ENCODE peak calls at places on chromosomes 7 and 10, in seven cellular contexts. H is stomach, Q is endothelial cell of umbilical vein, K is ovary, Y is K562, C is A549, S is esophagus squamous epithelium. G is an unnamed sample.

GRCh38 chr7:122262246-122262645 is 42.3 kb downstream of the FEZF1 start:
- DNase-seq in K (no peak), Q (no peak), H (no peak), S (no peak), Y (no peak), C (no peak), G (no peak)

GRCh38 chr10:51950371-51950995 is 251.1 kb upstream of the CSTF2T start:
- DNase-seq in Y (no peak), S (no peak), Q (no peak), H (no peak), C (no peak), K (no peak), G (no peak)

GRCh38 chr10:88064608-88065383 is 201.4 kb downstream of the PTEN start:
- DNase-seq in Q (no peak), S (no peak), Y (no peak), H (peak; percentile 64), C (no peak), K (peak; percentile 28), G (peak; percentile 93)

GRCh38 chr7:16933296-16934248 is 51.8 kb upstream of the AGR3 start:
- DNase-seq in C (no peak), S (no peak), H (no peak), Q (no peak), Y (no peak), K (no peak), G (no peak)

GRCh38 chr7:107758667-107759066 is 14.7 kb downstream of the CBLL1 start:
- DNase-seq in K (no peak), C (no peak), S (no peak), Y (peak; percentile 25), Q (no peak), H (no peak), G (no peak)

GRCh38 chr10:104273899-104274575 is 5.1 kb downstream of the GSTO2 start:
- DNase-seq in K (no peak), C (no peak), Y (no peak), H (no peak), Q (no peak), S (no peak), G (no peak)

GRCh38 chr7:138458576-138459234 is 1.4 kb upstream of the TRIM24 start:
- DNase-seq in K (no peak), C (no peak), Y (no peak), Q (no peak), H (no peak), S (no peak), G (no peak)

GRCh38 chr10:84196083-84196482 is 1.7 kb downstream of the CDHR1 start:
- DNase-seq in Q (no peak), H (no peak), K (no peak), C (peak; percentile 28), S (no peak), Y (no peak), G (no peak)

GRCh38 chr7:74462707-74463100 is 9.0 kb downstream of the GTF2IRD1 start:
- DNase-seq in K (no peak), H (no peak), Y (no peak), Q (no peak), C (no peak), S (no peak), G (no peak)

GRCh38 chr10:72561745-72562166 is 64.1 kb downstream of the MICU1 start:
- DNase-seq in Q (no peak), S (no peak), Y (no peak), K (no peak), C (no peak), H (no peak), G (no peak)

GRCh38 chr7:50595538-50596102 is 30.4 kb upstream of the DDC start:
- DNase-seq in K (peak; percentile 43), Q (peak; percentile 29), C (no peak), H (no peak), Y (peak; percentile 44), S (no peak), G (no peak)

GRCh38 chr10:45555789-45556188 is 116.8 kb downstream of the ZFAND4 start:
- DNase-seq in Q (no peak), K (no peak), C (no peak), Y (no peak), S (no peak), H (no peak), G (no peak)

GRCh38 chr10:54758791-54759190 is 42.2 kb downstream of the PCDH15 start:
- DNase-seq in Q (peak; percentile 6), C (no peak), H (no peak), S (no peak), K (no peak), Y (no peak), G (no peak)

GRCh38 chr10:94936721-94937120 is 1.7 kb upstream of the CYP2C9 start:
- DNase-seq in Y (no peak), C (no peak), Q (no peak), S (no peak), K (no peak), H (no peak), G (no peak)

GRCh38 chr7:8177109-8177933 is 84.6 kb downstream of the ICA1 start:
- DNase-seq in S (no peak), H (no peak), C (no peak), Y (no peak), K (no peak), Q (peak; percentile 71), G (no peak)

GRCh38 chr10:103896225-103896624 is 21.8 kb downstream of the STN1 start:
- DNase-seq in S (no peak), Y (no peak), K (no peak), C (no peak), H (no peak), Q (peak; percentile 66), G (no peak)

GRCh38 chr7:84612976-84613375 is 418.4 kb upstream of the SEMA3A start:
- DNase-seq in H (no peak), C (no peak), S (no peak), K (no peak), Q (no peak), Y (no peak), G (no peak)

GRCh38 chr10:18230794-18231193 is 90.6 kb downstream of the CACNB2 start:
- DNase-seq in S (no peak), Q (no peak), K (no peak), H (no peak), Y (no peak), C (no peak), G (no peak)

GRCh38 chr10:88114368-88114767 is 250.9 kb downstream of the PTEN start:
- DNase-seq in Y (peak; percentile 24), K (no peak), C (peak; percentile 62), H (peak; percentile 65), Q (peak; percentile 51), S (no peak), G (peak; percentile 68)

GRCh38 chr10:11573497-11573896 is 38.0 kb downstream of the USP6NL start:
- DNase-seq in Y (no peak), S (no peak), H (no peak), Q (peak; percentile 59), C (no peak), K (no peak), G (no peak)

GRCh38 chr10:43981232-43981631 is 332.6 kb upstream of the ZNF32 start:
- DNase-seq in S (no peak), K (no peak), Q (no peak), H (no peak), C (no peak), Y (no peak), G (no peak)

GRCh38 chr10:130043491-130043890 is 67.1 kb downstream of the C10orf143 start:
- DNase-seq in Y (no peak), Q (no peak), K (no peak), C (no peak), S (no peak), H (no peak), G (peak; percentile 14)

GRCh38 chr10:129741978-129742741 is 221.9 kb downstream of the EBF3 start:
- DNase-seq in S (no peak), K (no peak), Y (no peak), H (peak; percentile 18), Q (no peak), C (no peak), G (peak; percentile 25)

GRCh38 chr7:30913821-30914515 is 2.3 kb downstream of the AQP1 start:
- DNase-seq in K (no peak), S (no peak), Y (peak; percentile 65), C (no peak), Q (no peak), H (no peak), G (no peak)

GRCh38 chr10:126350216-126350992 is 37.9 kb downstream of the ADAM12 start:
- DNase-seq in K (no peak), S (no peak), Q (peak; percentile 2), Y (no peak), C (peak; percentile 7), H (no peak), G (no peak)

GRCh38 chr7:44102846-44103565 is 1.1 kb upstream of the AEBP1 start:
- DNase-seq in C (no peak), K (peak; percentile 25), S (no peak), H (no peak), Y (no peak), Q (no peak), G (no peak)
- H3K4me3 ChIP-seq in C (no peak overlapping the region), K (no peak overlapping the region), S (no peak overlapping the region), H (no peak overlapping the region), Y (no peak overlapping the region), Q (no peak overlapping the region), G (no peak overlapping the region)

DNA sequence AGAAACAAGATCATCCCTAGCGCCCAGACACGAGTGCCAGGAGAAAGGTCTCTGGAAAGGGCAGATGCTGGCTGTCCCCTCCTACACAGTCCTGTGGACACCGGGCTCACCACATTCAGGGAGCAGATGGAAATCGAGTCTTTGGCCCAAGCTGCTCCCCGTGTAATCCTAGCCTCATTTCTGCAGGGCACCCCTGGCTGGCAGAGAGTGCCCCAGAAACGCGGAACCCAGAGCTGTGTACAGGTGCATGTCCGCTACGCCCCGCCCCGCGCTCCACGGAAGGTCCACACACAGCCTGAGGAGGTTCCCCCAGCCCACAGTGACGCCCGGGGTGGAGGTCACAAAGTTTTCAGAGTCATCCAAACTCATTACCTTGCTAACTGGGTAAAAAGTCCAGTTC is 202.8 kb downstream of the MAD1L1 start:
- DNase-seq in K (peak; percentile 9), C (no peak), S (no peak), Q (no peak), H (no peak), Y (no peak), G (peak; percentile 13)
- TF ChIP-seq POLR2A in K (no peak), C (no peak), S (no peak), Q (no peak), H (no peak), Y (no peak), G (no peak)

GRCh38 chr7:5681979-5682546 is 99.4 kb downstream of the RNF216 start:
- DNase-seq in S (no peak), C (no peak), K (peak; percentile 9), H (no peak), Q (no peak), Y (no peak), G (no peak)
- H3K4me3 ChIP-seq in S (no peak overlapping the region), C (no peak overlapping the region), K (no peak overlapping the region), H (no peak overlapping the region), Q (no peak overlapping the region), Y (no peak overlapping the region), G (no peak overlapping the region)

DNA sequence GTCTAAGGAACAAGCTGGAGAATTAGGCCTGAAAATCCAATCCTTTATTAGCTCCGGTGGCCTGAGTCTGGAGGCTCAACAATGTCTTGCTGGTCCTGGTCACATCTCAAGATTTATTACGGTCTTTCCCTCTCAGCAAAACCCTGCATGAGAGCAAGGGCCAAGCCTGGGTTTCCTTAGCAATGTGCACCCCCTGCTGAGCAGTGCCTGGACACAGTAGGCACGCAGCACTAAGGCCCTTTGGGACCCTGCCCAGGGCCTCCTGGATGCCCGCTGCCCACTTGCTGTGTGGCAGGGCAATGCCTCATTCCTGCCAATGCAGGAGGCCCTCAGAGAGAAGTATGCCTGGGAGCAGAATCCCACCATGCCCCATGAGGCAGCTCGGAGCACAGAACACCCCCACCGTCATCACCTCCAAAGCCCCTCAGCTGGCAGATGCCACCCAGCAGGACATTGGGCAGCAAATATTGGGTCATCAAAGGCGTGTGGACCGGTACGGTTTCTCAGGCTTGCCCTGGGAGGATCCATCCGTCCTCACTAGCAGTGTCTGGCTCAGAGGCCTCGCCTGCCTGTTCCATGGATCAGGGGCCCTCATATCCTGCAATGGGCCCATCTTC is 156.4 kb downstream of the OAT start:
- DNase-seq in K (no peak), Q (peak; percentile 11), Y (no peak), S (no peak), H (no peak), C (no peak), G (no peak)
- TF ChIP-seq POLR2A in K (no peak), Q (no peak), Y (no peak), S (no peak), H (no peak), C (no peak), G (no peak)